ENCODE peak calls at places on chromosomes 11 and 22, in four cellular contexts. One of them, this sample, is unnamed.
A peak's percentile ranks its signal among the peaks of the same experiment; 100 is the strongest.

GRCh38 chr11:48077251-48077650 is 96.9 kb downstream of the PTPRJ start:
- DNase-seq in tibial artery: no peak
- DNase-seq in left ventricle myocardium inferior: no peak
- DNase-seq in kidney: no peak
- DNase-seq in this sample: no peak

GRCh38 chr11:45179686-45180085 is 33.2 kb downstream of the PRDM11 start:
- DNase-seq in tibial artery: no peak
- DNase-seq in left ventricle myocardium inferior: no peak
- DNase-seq in kidney: no peak
- DNase-seq in this sample: no peak

GRCh38 chr11:7251487-7251835 is 243 bp upstream of the SYT9 start:
- DNase-seq in tibial artery: no peak
- DNase-seq in left ventricle myocardium inferior: no peak
- DNase-seq in kidney: peak; percentile 72
- DNase-seq in this sample: no peak

GRCh38 chr11:69374110-69374981 is 80.4 kb downstream of the MYEOV start:
- DNase-seq in tibial artery: no peak
- DNase-seq in left ventricle myocardium inferior: peak; percentile 12
- DNase-seq in kidney: peak; percentile 63
- DNase-seq in this sample: no peak

GRCh38 chr11:72569966-72570892 is 104.0 kb downstream of the PDE2A start:
- DNase-seq in tibial artery: peak; percentile 5
- DNase-seq in left ventricle myocardium inferior: no peak
- DNase-seq in kidney: no peak
- DNase-seq in this sample: no peak

GRCh38 chr22:35357883-35358621 is 22.8 kb upstream of the HMOX1 start:
- DNase-seq in tibial artery: no peak
- DNase-seq in left ventricle myocardium inferior: no peak
- DNase-seq in kidney: no peak
- DNase-seq in this sample: no peak

GRCh38 chr11:444397-445144 is 2.8 kb upstream of the ANO9 start:
- DNase-seq in tibial artery: no peak
- DNase-seq in left ventricle myocardium inferior: no peak
- DNase-seq in kidney: peak; percentile 76
- DNase-seq in this sample: no peak

GRCh38 chr11:81707881-81708280 is 1025.8 kb downstream of the FAM181B start:
- DNase-seq in tibial artery: no peak
- DNase-seq in left ventricle myocardium inferior: no peak
- DNase-seq in kidney: no peak
- DNase-seq in this sample: no peak

GRCh38 chr11:110710520-110711381 is 1.5 kb downstream of the ARHGAP20 start:
- DNase-seq in tibial artery: peak; percentile 27
- DNase-seq in left ventricle myocardium inferior: peak; percentile 23
- DNase-seq in kidney: peak; percentile 69
- DNase-seq in this sample: peak; percentile 31

GRCh38 chr11:10050561-10050960 is 243.5 kb downstream of the SBF2 start:
- DNase-seq in tibial artery: no peak
- DNase-seq in left ventricle myocardium inferior: no peak
- DNase-seq in kidney: no peak
- DNase-seq in this sample: no peak

GRCh38 chr11:14538271-14538925 is 18.2 kb upstream of the PSMA1 start:
- DNase-seq in tibial artery: no peak
- DNase-seq in left ventricle myocardium inferior: peak; percentile 38
- DNase-seq in kidney: no peak
- DNase-seq in this sample: no peak

GRCh38 chr11:103948331-103948730 is 88.1 kb upstream of the DDI1 start:
- DNase-seq in tibial artery: no peak
- DNase-seq in left ventricle myocardium inferior: no peak
- DNase-seq in kidney: no peak
- DNase-seq in this sample: no peak

GRCh38 chr11:124760205-124760652 is 1.9 kb downstream of the ESAM start:
- DNase-seq in tibial artery: no peak
- DNase-seq in left ventricle myocardium inferior: peak; percentile 54
- DNase-seq in kidney: peak; percentile 78
- DNase-seq in this sample: no peak

GRCh38 chr11:128311742-128312719 is 275.3 kb downstream of the ETS1 start:
- DNase-seq in tibial artery: no peak
- DNase-seq in left ventricle myocardium inferior: no peak
- DNase-seq in kidney: no peak
- DNase-seq in this sample: no peak

GRCh38 chr11:2208691-2209369 is 37.2 kb upstream of the TH start:
- DNase-seq in tibial artery: peak; percentile 9
- DNase-seq in left ventricle myocardium inferior: peak; percentile 13
- DNase-seq in kidney: peak; percentile 94
- DNase-seq in this sample: no peak

GRCh38 chr11:86396403-86396802 is 21.7 kb downstream of the CCDC81 start:
- DNase-seq in tibial artery: no peak
- DNase-seq in left ventricle myocardium inferior: no peak
- DNase-seq in kidney: no peak
- DNase-seq in this sample: no peak

GRCh38 chr11:77200869-77201268 is 72.8 kb downstream of the MYO7A start:
- DNase-seq in tibial artery: peak; percentile 10
- DNase-seq in left ventricle myocardium inferior: no peak
- DNase-seq in kidney: no peak
- DNase-seq in this sample: peak; percentile 2

GRCh38 chr11:93216511-93217121 is 18.8 kb upstream of the SLC36A4 start:
- DNase-seq in tibial artery: no peak
- DNase-seq in left ventricle myocardium inferior: no peak
- DNase-seq in kidney: no peak
- DNase-seq in this sample: no peak

GRCh38 chr11:10514713-10515112 is 26.3 kb downstream of the RNF141 start:
- DNase-seq in tibial artery: no peak
- DNase-seq in left ventricle myocardium inferior: no peak
- DNase-seq in kidney: no peak
- DNase-seq in this sample: no peak

GRCh38 chr22:22235564-22235963 is 9.0 kb upstream of the VPREB1 start:
- DNase-seq in tibial artery: no peak
- DNase-seq in left ventricle myocardium inferior: no peak
- DNase-seq in kidney: no peak
- DNase-seq in this sample: no peak

GRCh38 chr22:47040486-47041145 is 278.2 kb downstream of the TBC1D22A start:
- DNase-seq in tibial artery: no peak
- DNase-seq in left ventricle myocardium inferior: no peak
- DNase-seq in kidney: peak; percentile 57
- DNase-seq in this sample: no peak

GRCh38 chr11:67347964-67348749 is 5.2 kb downstream of the POLD4 start:
- DNase-seq in tibial artery: no peak
- DNase-seq in left ventricle myocardium inferior: no peak
- DNase-seq in kidney: no peak
- DNase-seq in this sample: no peak

GRCh38 chr11:37687130-37687529 is 1089.1 kb upstream of the RAG2 start:
- DNase-seq in tibial artery: no peak
- DNase-seq in left ventricle myocardium inferior: no peak
- DNase-seq in kidney: no peak
- DNase-seq in this sample: no peak

GRCh38 chr11:111944651-111945051 is 7.5 kb downstream of the DIXDC1 start:
- DNase-seq in tibial artery: no peak
- DNase-seq in left ventricle myocardium inferior: no peak
- DNase-seq in kidney: no peak
- DNase-seq in this sample: no peak

GRCh38 chr11:123590296-123590912 is 64.0 kb downstream of the SCN3B start:
- DNase-seq in tibial artery: no peak
- DNase-seq in left ventricle myocardium inferior: no peak
- DNase-seq in kidney: peak; percentile 87
- DNase-seq in this sample: peak; percentile 87

GRCh38 chr11:71491531-71492329 is 35.3 kb upstream of the KRTAP5-7 start:
- DNase-seq in tibial artery: no peak
- DNase-seq in left ventricle myocardium inferior: no peak
- DNase-seq in kidney: no peak
- DNase-seq in this sample: no peak

GRCh38 chr11:6911946-6912345 is 8.9 kb upstream of the OR2D3 start:
- DNase-seq in tibial artery: no peak
- DNase-seq in left ventricle myocardium inferior: no peak
- DNase-seq in kidney: no peak
- DNase-seq in this sample: no peak

GRCh38 chr11:22337571-22338464 is at the start of gene SLC17A6:
- DNase-seq in tibial artery: no peak
- DNase-seq in left ventricle myocardium inferior: no peak
- DNase-seq in kidney: no peak
- DNase-seq in this sample: no peak

GRCh38 chr11:57638005-57638760 is 11.5 kb downstream of the YPEL4 start:
- DNase-seq in tibial artery: no peak
- DNase-seq in left ventricle myocardium inferior: peak; percentile 63
- DNase-seq in kidney: peak; percentile 91
- DNase-seq in this sample: no peak

GRCh38 chr11:66454828-66455227 is 11.9 kb upstream of the PELI3 start:
- DNase-seq in tibial artery: no peak
- DNase-seq in left ventricle myocardium inferior: no peak
- DNase-seq in kidney: no peak
- DNase-seq in this sample: no peak

GRCh38 chr11:134633276-134633675 is 221.2 kb upstream of the B3GAT1 start:
- DNase-seq in tibial artery: no peak
- DNase-seq in left ventricle myocardium inferior: no peak
- DNase-seq in kidney: no peak
- DNase-seq in this sample: no peak

GRCh38 chr22:46652081-46652929 is 32.1 kb downstream of the GRAMD4 start:
- DNase-seq in tibial artery: no peak
- DNase-seq in left ventricle myocardium inferior: peak; percentile 56
- DNase-seq in kidney: no peak
- DNase-seq in this sample: no peak

GRCh38 chr11:30855383-30856006 is 269.3 kb upstream of the MPPED2 start:
- DNase-seq in tibial artery: no peak
- DNase-seq in left ventricle myocardium inferior: no peak
- DNase-seq in kidney: no peak
- DNase-seq in this sample: no peak

GRCh38 chr11:396948-397548 is 3.0 kb downstream of the PKP3 start:
- DNase-seq in tibial artery: no peak
- DNase-seq in left ventricle myocardium inferior: peak; percentile 71
- DNase-seq in kidney: peak; percentile 90
- DNase-seq in this sample: no peak

GRCh38 chr11:62912268-62912667 is 8.9 kb downstream of the CHRM1 start:
- DNase-seq in tibial artery: no peak
- DNase-seq in left ventricle myocardium inferior: no peak
- DNase-seq in kidney: no peak
- DNase-seq in this sample: no peak

GRCh38 chr11:20274031-20274430 is 89.5 kb upstream of the HTATIP2 start:
- DNase-seq in tibial artery: no peak
- DNase-seq in left ventricle myocardium inferior: no peak
- DNase-seq in kidney: no peak
- DNase-seq in this sample: no peak

GRCh38 chr11:47328449-47329390 is 23.8 kb downstream of the MYBPC3 start:
- DNase-seq in tibial artery: no peak
- DNase-seq in left ventricle myocardium inferior: no peak
- DNase-seq in kidney: no peak
- DNase-seq in this sample: no peak

GRCh38 chr11:9774591-9775392 is 110.9 kb downstream of the SWAP70 start:
- DNase-seq in tibial artery: no peak
- DNase-seq in left ventricle myocardium inferior: no peak
- DNase-seq in kidney: no peak
- DNase-seq in this sample: no peak

GRCh38 chr11:45110562-45110961 is 35.9 kb upstream of the PRDM11 start:
- DNase-seq in tibial artery: no peak
- DNase-seq in left ventricle myocardium inferior: no peak
- DNase-seq in kidney: no peak
- DNase-seq in this sample: no peak

GRCh38 chr22:41431656-41432055 is 14.9 kb downstream of the TOB2 start:
- DNase-seq in tibial artery: no peak
- DNase-seq in left ventricle myocardium inferior: no peak
- DNase-seq in kidney: no peak
- DNase-seq in this sample: no peak
- H3K36me3 ChIP-seq in tibial artery: peaks cover 71% of the 10 kb centered on the region
- H3K36me3 ChIP-seq in left ventricle myocardium inferior: peaks cover 61% of the 10 kb centered on the region
- H3K36me3 ChIP-seq in kidney: peaks cover 15% of the 10 kb centered on the region
- H3K36me3 ChIP-seq in this sample: no peaks in the 10 kb centered on the region

DNA sequence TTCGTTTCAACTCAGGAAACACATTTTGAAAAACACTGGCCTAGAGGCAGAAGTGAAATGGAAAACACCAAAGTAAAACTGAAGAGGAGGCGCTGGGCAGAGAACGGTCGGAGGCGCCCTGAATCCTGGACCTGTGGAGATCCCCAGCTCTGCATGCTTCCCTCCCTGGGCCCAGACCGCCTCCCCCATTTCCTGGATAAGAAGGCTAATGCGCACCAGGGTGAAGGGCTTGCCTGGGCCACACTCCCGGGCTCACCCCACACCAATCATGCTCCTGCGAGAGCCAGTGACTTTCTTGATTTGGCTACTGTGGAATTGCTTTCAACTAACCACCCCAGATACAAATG is 167.1 kb downstream of the CRYBB2 start:
- DNase-seq in tibial artery: no peak
- DNase-seq in left ventricle myocardium inferior: no peak
- DNase-seq in kidney: no peak
- DNase-seq in this sample: no peak
- H3K27ac ChIP-seq in tibial artery: no peak overlapping the region
- H3K27ac ChIP-seq in left ventricle myocardium inferior: no peak overlapping the region
- H3K27ac ChIP-seq in kidney: no peak overlapping the region
- H3K27ac ChIP-seq in this sample: no peak overlapping the region

DNA sequence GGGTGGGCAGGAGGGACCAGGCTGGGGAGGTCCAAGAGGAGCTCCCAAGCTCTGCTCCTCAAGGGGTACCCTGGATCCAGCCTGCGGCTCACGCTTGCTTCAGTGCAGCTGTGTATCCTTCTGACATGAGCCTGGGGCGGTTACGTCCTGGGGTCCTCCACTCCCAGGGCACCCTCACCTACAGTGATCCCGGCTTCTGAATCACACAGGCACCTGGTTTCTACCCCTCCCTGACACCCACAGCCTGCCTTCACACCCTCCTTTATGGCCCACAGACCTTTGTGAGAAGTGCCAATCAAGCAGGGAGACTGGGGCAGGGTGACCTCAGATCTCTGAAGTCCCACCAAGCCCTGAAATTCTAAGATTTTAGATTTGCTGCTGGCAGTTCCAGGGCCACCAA is 1.5 kb downstream of the MPST start:
- DNase-seq in tibial artery: no peak
- DNase-seq in left ventricle myocardium inferior: no peak
- DNase-seq in kidney: no peak
- DNase-seq in this sample: no peak
- H3K4me3 ChIP-seq in tibial artery: peak overlapping the region; percentile 98
- H3K4me3 ChIP-seq in left ventricle myocardium inferior: peak overlapping the region; percentile 98
- H3K4me3 ChIP-seq in kidney: no peak overlapping the region
- H3K4me3 ChIP-seq in this sample: no peak overlapping the region

GRCh38 chr22:26849575-26849974 is 192.2 kb downstream of the MIAT start:
- DNase-seq in tibial artery: no peak
- DNase-seq in left ventricle myocardium inferior: no peak
- DNase-seq in kidney: no peak
- DNase-seq in this sample: no peak

GRCh38 chr22:26847046-26847445 is 189.7 kb downstream of the MIAT start:
- DNase-seq in tibial artery: no peak
- DNase-seq in left ventricle myocardium inferior: no peak
- DNase-seq in kidney: no peak
- DNase-seq in this sample: no peak

GRCh38 chr22:26846645-26847044 is 189.3 kb downstream of the MIAT start:
- DNase-seq in tibial artery: no peak
- DNase-seq in left ventricle myocardium inferior: no peak
- DNase-seq in kidney: no peak
- DNase-seq in this sample: no peak

GRCh38 chr22:26848244-26848920 is 191.0 kb downstream of the MIAT start:
- DNase-seq in tibial artery: no peak
- DNase-seq in left ventricle myocardium inferior: no peak
- DNase-seq in kidney: no peak
- DNase-seq in this sample: no peak

GRCh38 chr22:26847816-26848215 is 190.4 kb downstream of the MIAT start:
- DNase-seq in tibial artery: no peak
- DNase-seq in left ventricle myocardium inferior: no peak
- DNase-seq in kidney: no peak
- DNase-seq in this sample: no peak
- H3K36me3 ChIP-seq in tibial artery: no peaks in the 10 kb centered on the region
- H3K36me3 ChIP-seq in left ventricle myocardium inferior: no peaks in the 10 kb centered on the region
- H3K36me3 ChIP-seq in kidney: no peaks in the 10 kb centered on the region
- H3K36me3 ChIP-seq in this sample: no peaks in the 10 kb centered on the region